ENCODE peak calls at places on chromosomes 13 and 19, in six cellular contexts. N is PC-3; Q is HTR-8/SVneo; E is anterior cingulate cortex; X is CD4-positive, alpha-beta memory T cell; M is osteoblast. L is an unnamed sample.

GRCh38 chr19:22622901-22623840 is 11.0 kb upstream of the ZNF492 start:
- DNase-seq in N (no peak), Q (no peak), E (peak; percentile 9), X (no peak), M (peak; percentile 56), L (no peak)

GRCh38 chr13:97279913-97280312 is 57.8 kb downstream of the MBNL2 start:
- DNase-seq in N (peak; percentile 51), Q (no peak), E (no peak), X (no peak), M (peak; percentile 65), L (no peak)

GRCh38 chr13:112883241-112883945 is 85.6 kb upstream of the MCF2L start:
- DNase-seq in N (no peak), Q (no peak), E (no peak), X (no peak), M (no peak), L (no peak)

GRCh38 chr19:14943601-14944000 is 2.3 kb downstream of the OR7C2 start:
- DNase-seq in N (no peak), Q (no peak), E (no peak), X (no peak), M (peak; percentile 67), L (no peak)

GRCh38 chr13:38308736-38309135 is 40.9 kb upstream of the UFM1 start:
- DNase-seq in N (peak; percentile 93), Q (no peak), E (no peak), X (no peak), M (no peak), L (no peak)

GRCh38 chr19:15216363-15216762 is 15.6 kb upstream of the NOTCH3 start:
- DNase-seq in N (peak; percentile 80), Q (no peak), E (no peak), X (no peak), M (no peak), L (no peak)

GRCh38 chr19:47284324-47284899 is 9.7 kb downstream of the INAFM1 start:
- DNase-seq in N (peak; percentile 71), Q (peak; percentile 48), E (peak; percentile 20), X (peak; percentile 63), M (peak; percentile 79), L (peak; percentile 89)

GRCh38 chr13:97226788-97227627 is 4.9 kb downstream of the MBNL2 start:
- DNase-seq in N (no peak), Q (no peak), E (no peak), X (peak; percentile 51), M (no peak), L (no peak)

GRCh38 chr19:46976845-46977320 is 42.8 kb upstream of the NPAS1 start:
- DNase-seq in N (no peak), Q (no peak), E (no peak), X (no peak), M (no peak), L (no peak)

GRCh38 chr19:4088975-4089374 is 22.3 kb upstream of the ZBTB7A start:
- DNase-seq in N (no peak), Q (no peak), E (no peak), X (peak; percentile 72), M (peak; percentile 72), L (no peak)

GRCh38 chr13:24865158-24865557 is 101.2 kb downstream of the RNF17 start:
- DNase-seq in N (peak; percentile 15), Q (no peak), E (no peak), X (no peak), M (no peak), L (no peak)

GRCh38 chr13:31925079-31925478 is 106.5 kb upstream of the FRY start:
- DNase-seq in N (no peak), Q (no peak), E (no peak), X (no peak), M (no peak), L (no peak)

GRCh38 chr13:107730835-107731234 is 484.5 kb downstream of the LIG4 start:
- DNase-seq in N (no peak), Q (no peak), E (no peak), X (no peak), M (no peak), L (no peak)

GRCh38 chr13:113532156-113532806 is 41.8 kb upstream of the DCUN1D2 start:
- DNase-seq in N (no peak), Q (peak; percentile 24), E (no peak), X (no peak), M (peak; percentile 45), L (no peak)

GRCh38 chr13:113968463-113969310 is 5.2 kb downstream of the C13orf46 start:
- DNase-seq in N (no peak), Q (no peak), E (no peak), X (no peak), M (no peak), L (no peak)

GRCh38 chr13:35983206-35983605 is 148.0 kb downstream of the DCLK1 start:
- DNase-seq in N (no peak), Q (no peak), E (no peak), X (no peak), M (no peak), L (no peak)

GRCh38 chr13:28792992-28793391 is 27.1 kb upstream of the MTUS2 start:
- DNase-seq in N (no peak), Q (no peak), E (no peak), X (no peak), M (peak; percentile 81), L (no peak)

GRCh38 chr13:98155475-98156111 is 12.7 kb downstream of the FARP1 start:
- DNase-seq in N (peak; percentile 45), Q (no peak), E (no peak), X (no peak), M (no peak), L (no peak)

GRCh38 chr19:44883962-44884361 is 7.1 kb upstream of the TOMM40 start:
- DNase-seq in N (no peak), Q (no peak), E (no peak), X (no peak), M (no peak), L (no peak)

GRCh38 chr13:92951273-92951820 is 275.3 kb upstream of the GPC6 start:
- DNase-seq in N (no peak), Q (no peak), E (no peak), X (no peak), M (no peak), L (no peak)

GRCh38 chr19:38059897-38060296 is 152.9 kb downstream of the SIPA1L3 start:
- DNase-seq in N (no peak), Q (no peak), E (no peak), X (no peak), M (no peak), L (peak; percentile 62)

GRCh38 chr19:29963576-29963975 is 21.5 kb downstream of the URI1 start:
- DNase-seq in N (no peak), Q (no peak), E (no peak), X (no peak), M (no peak), L (no peak)

GRCh38 chr19:44552324-44552723 is 22.8 kb upstream of the CEACAM20 start:
- DNase-seq in N (peak; percentile 60), Q (no peak), E (no peak), X (no peak), M (peak; percentile 81), L (peak; percentile 83)

GRCh38 chr13:110438211-110438610 is 123.3 kb downstream of the RAB20 start:
- DNase-seq in N (no peak), Q (no peak), E (no peak), X (no peak), M (peak; percentile 58), L (no peak)

GRCh38 chr13:102881819-102882686 is 36.2 kb downstream of the ERCC5 start:
- DNase-seq in N (no peak), Q (no peak), E (no peak), X (no peak), M (no peak), L (no peak)

GRCh38 chr19:2255982-2256685 is at the start of gene JSRP1:
- DNase-seq in N (no peak), Q (no peak), E (no peak), X (no peak), M (peak; percentile 69), L (no peak)

GRCh38 chr13:106612688-106613087 is 44.8 kb upstream of the ARGLU1 start:
- DNase-seq in N (no peak), Q (no peak), E (no peak), X (no peak), M (no peak), L (no peak)

GRCh38 chr13:77696006-77696862 is 1.3 kb upstream of the SLAIN1 start:
- DNase-seq in N (peak; percentile 47), Q (no peak), E (peak; percentile 10), X (peak; percentile 50), M (no peak), L (no peak)

GRCh38 chr13:94162289-94162688 is 317.2 kb downstream of the DCT start:
- DNase-seq in N (no peak), Q (no peak), E (no peak), X (no peak), M (no peak), L (no peak)

GRCh38 chr19:53942001-53942786 is 20.5 kb upstream of the CACNG8 start:
- DNase-seq in N (peak; percentile 19), Q (no peak), E (peak; percentile 42), X (no peak), M (peak; percentile 78), L (peak; percentile 46)

GRCh38 chr19:45200614-45201013 is 22.0 kb downstream of the BLOC1S3 start:
- DNase-seq in N (no peak), Q (no peak), E (no peak), X (no peak), M (peak; percentile 44), L (peak; percentile 65)

GRCh38 chr13:70747305-70747704 is 639.1 kb upstream of the KLHL1 start:
- DNase-seq in N (no peak), Q (no peak), E (no peak), X (no peak), M (no peak), L (no peak)

GRCh38 chr13:74434782-74435181 is 300.6 kb upstream of the KLF12 start:
- DNase-seq in N (no peak), Q (no peak), E (no peak), X (no peak), M (no peak), L (no peak)

GRCh38 chr13:67299731-67300130 is 69.6 kb upstream of the PCDH9 start:
- DNase-seq in N (peak; percentile 6), Q (no peak), E (no peak), X (no peak), M (peak; percentile 48), L (no peak)

GRCh38 chr13:42769650-42770049 is 11.7 kb upstream of the FAM216B start:
- DNase-seq in N (peak; percentile 30), Q (no peak), E (no peak), X (no peak), M (no peak), L (peak; percentile 44)

GRCh38 chr19:18194208-18194530 is 1.2 kb downstream of the MPV17L2 start:
- DNase-seq in N (no peak), Q (no peak), E (no peak), X (no peak), M (no peak), L (no peak)

GRCh38 chr19:39936020-39936419 is 1.6 kb upstream of the FCGBP start:
- DNase-seq in N (no peak), Q (no peak), E (no peak), X (no peak), M (no peak), L (no peak)

GRCh38 chr13:43883636-43884035 is 3.9 kb downstream of the LACC1 start:
- DNase-seq in N (no peak), Q (no peak), E (no peak), X (no peak), M (no peak), L (no peak)